ENCODE peak calls at places on chromosomes 6 and 20, in nine cellular contexts. U is gastrocnemius medialis; E is small intestine; P is ovary; M is DND-41; K is PC-9; D is upper lobe of right lung; I is CD4-positive, alpha-beta memory T cell; Z is IMR-90. L is an unnamed sample. For H3K9me3, the result is how much of the 10 kb centered on the place peaks cover.

GRCh38 chr6:37784585-37784967 is 35.0 kb upstream of the ZFAND3 start:
- DNase-seq in K (no peak), U (no peak), M (no peak), Z (no peak), D (no peak), P (no peak), I (no peak), E (no peak), L (no peak)

GRCh38 chr6:33604941-33605854 is 15.9 kb upstream of the ITPR3 start:
- DNase-seq in D (no peak), Z (no peak), P (no peak), E (peak), U (no peak), M (no peak), K (peak), I (no peak), L (no peak)

GRCh38 chr6:108798672-108799355 is 49.4 kb upstream of the ARMC2 start:
- DNase-seq in K (no peak), U (no peak), M (peak), P (no peak), I (peak), D (no peak), Z (no peak), E (no peak), L (no peak)

GRCh38 chr20:21225215-21225947 is 77.8 kb upstream of the XRN2 start:
- DNase-seq in I (no peak), U (no peak), P (no peak), K (no peak), Z (peak), E (no peak), D (no peak), M (no peak), L (no peak)

GRCh38 chr6:6411115-6411514 is 90.7 kb upstream of the F13A1 start:
- DNase-seq in U (no peak), I (no peak), K (no peak), E (no peak), M (no peak), D (no peak), P (no peak), Z (no peak), L (no peak)

GRCh38 chr6:142476446-142476845 is 174.6 kb downstream of the ADGRG6 start:
- DNase-seq in Z (no peak), M (no peak), U (no peak), E (no peak), P (no peak), I (no peak), D (no peak), K (no peak), L (no peak)

GRCh38 chr20:1390552-1391403 is 2.1 kb downstream of the FKBP1A start:
- DNase-seq in U (no peak), M (no peak), P (no peak), Z (no peak), D (no peak), K (no peak), E (no peak), I (no peak), L (peak)

GRCh38 chr6:15048367-15048766 is 197.5 kb upstream of the JARID2 start:
- DNase-seq in I (no peak), M (no peak), E (no peak), D (no peak), P (no peak), Z (no peak), K (no peak), U (no peak), L (no peak)

GRCh38 chr20:2729791-2730190 is 37.2 kb downstream of the EBF4 start:
- DNase-seq in M (no peak), U (no peak), D (no peak), K (no peak), Z (peak), E (no peak), P (no peak), I (no peak), L (no peak)

GRCh38 chr6:131197716-131198115 is 62.4 kb downstream of the AKAP7 start:
- DNase-seq in Z (no peak), I (peak), U (no peak), M (peak), D (no peak), E (peak), P (no peak), K (no peak), L (no peak)

DNA sequence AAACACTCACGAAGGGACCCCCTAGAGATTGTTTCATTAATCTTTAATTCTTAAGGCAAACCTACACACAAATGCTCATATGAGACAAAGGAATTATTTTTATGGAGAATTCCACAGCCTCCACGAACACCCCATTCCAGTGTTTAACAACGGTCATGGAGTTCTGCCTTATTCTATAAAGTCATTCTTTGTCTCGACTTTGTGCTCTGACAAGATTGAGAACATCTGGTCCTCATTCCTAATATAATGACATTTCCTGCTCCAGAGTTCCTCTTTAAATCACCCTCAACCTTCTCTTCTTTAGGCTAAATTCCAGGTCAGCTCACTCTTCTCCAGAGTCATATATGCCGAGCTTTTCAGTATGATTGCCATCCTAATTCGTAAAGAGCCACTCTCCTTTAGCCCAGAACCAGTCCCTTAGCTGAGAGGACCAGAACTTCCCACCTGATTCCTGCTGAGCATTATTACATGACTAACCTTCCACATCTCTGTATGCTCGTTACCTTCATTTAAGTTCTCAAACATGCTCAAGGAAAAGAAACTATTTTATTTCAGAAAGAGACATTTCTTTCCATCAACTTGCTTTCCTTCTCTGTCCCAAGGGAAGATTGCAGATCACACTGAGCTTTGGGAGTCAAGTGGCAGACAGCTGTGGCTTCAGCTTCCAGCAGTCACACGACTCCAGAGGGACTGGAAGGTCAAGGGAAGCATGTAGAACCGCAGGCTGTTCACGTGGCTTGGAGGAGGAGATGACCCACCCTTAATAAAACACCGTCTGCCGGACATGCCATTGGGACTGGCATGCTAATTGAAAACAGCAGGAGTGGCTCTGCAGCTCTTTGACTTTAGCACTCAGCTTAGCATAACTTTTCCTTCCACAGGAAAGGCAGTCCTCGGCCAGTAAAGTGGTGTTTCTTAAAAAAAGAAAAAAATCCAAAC is 467.1 kb upstream of the HSF2 start:
- DNase-seq in U (peak), D (no peak), P (no peak), Z (peak), K (no peak), I (no peak), E (peak), M (no peak), L (no peak)
- H3K4me3 ChIP-seq in U (no peak), D (no peak), P (no peak), Z (no peak), K (no peak), I (no peak), E (no peak), M (no peak), L (no peak)

GRCh38 chr6:170000071-170000843 is 248.8 kb downstream of the ERMARD start:
- DNase-seq in Z (no peak), I (no peak), D (no peak), M (no peak), P (no peak), E (no peak), K (no peak), U (no peak), L (no peak)

GRCh38 chr6:170005680-170006470 is 254.5 kb downstream of the ERMARD start:
- DNase-seq in M (no peak), Z (no peak), K (no peak), E (no peak), U (no peak), I (no peak), D (no peak), P (no peak), L (no peak)

GRCh38 chr6:169999367-169999766 is 247.9 kb downstream of the ERMARD start:
- DNase-seq in P (no peak), M (no peak), D (no peak), Z (no peak), E (no peak), I (no peak), K (no peak), U (no peak), L (no peak)

GRCh38 chr6:170004585-170005210 is 253.3 kb downstream of the ERMARD start:
- DNase-seq in Z (no peak), I (no peak), U (no peak), E (no peak), M (no peak), P (no peak), K (no peak), D (no peak), L (no peak)

GRCh38 chr6:170003027-170003426 is 251.6 kb downstream of the ERMARD start:
- DNase-seq in I (no peak), U (no peak), K (no peak), Z (no peak), P (no peak), E (no peak), D (no peak), M (no peak), L (no peak)
- H3K9me3 ChIP-seq in I (under half), U (under half), K (under half), Z (under half), P (under half), E (under half), D (under half), M (under half), L (under half)

GRCh38 chr20:41205313-41205712 is 68.0 kb downstream of the PLCG1 start:
- DNase-seq in D (no peak), U (no peak), M (no peak), K (no peak), E (no peak), I (no peak), Z (no peak), P (no peak), L (no peak)
- H3K4me3 ChIP-seq in D (no peak), U (no peak), M (no peak), K (no peak), E (no peak), I (no peak), Z (no peak), P (no peak), L (no peak)

GRCh38 chr6:164990901-164991300 is 318.5 kb downstream of the C6orf118 start:
- DNase-seq in M (no peak), Z (no peak), U (no peak), E (no peak), K (no peak), I (no peak), P (no peak), D (no peak), L (no peak)

GRCh38 chr6:164991573-164991972 is 317.8 kb downstream of the C6orf118 start:
- DNase-seq in K (no peak), E (no peak), M (no peak), Z (no peak), U (no peak), I (no peak), D (no peak), P (no peak), L (no peak)
- H3K9me3 ChIP-seq in K (under half), E (under half), M (under half), Z (under half), U (under half), I (under half), D (under half), P (under half), L (under half)

GRCh38 chr20:61057313-61058171 is 194.5 kb upstream of the CDH4 start:
- DNase-seq in D (no peak), Z (no peak), K (no peak), E (no peak), P (no peak), I (no peak), M (no peak), U (no peak), L (no peak)
- H3K4me3 ChIP-seq in D (no peak), Z (no peak), K (no peak), E (no peak), P (no peak), I (no peak), M (no peak), U (no peak), L (no peak)

GRCh38 chr6:22134308-22134707 is 162.5 kb downstream of the PRL start:
- DNase-seq in Z (no peak), M (no peak), U (no peak), D (no peak), I (no peak), P (no peak), E (no peak), K (no peak), L (no peak)
- H3K9me3 ChIP-seq in Z (under half), M (under half), U (under half), D (under half), I (under half), P (under half), E (under half), K (under half), L (under half)

L was measured in colonic mucosa.